ENCODE peak calls at places on chromosomes 2 and 18, in eight cellular contexts. I is esophagus squamous epithelium, X is ovary, C is gastrocnemius medialis, B is Peyer's patch, U is A549, J is lower leg skin, V is IMR-90. R is an unnamed sample.

GRCh38 chr18:58612239-58613055 is 16.4 kb downstream of the ALPK2 start:
- DNase-seq in C (peak), I (no peak), X (no peak), B (no peak), J (peak), U (no peak), V (no peak), R (no peak)

GRCh38 chr2:112614201-112614840 is 29.9 kb downstream of the CHCHD5 start:
- DNase-seq in B (no peak), U (no peak), X (no peak), J (peak), V (no peak), C (no peak), I (no peak), R (peak)

GRCh38 chr2:38947241-38948239 is 57.9 kb downstream of the ARHGEF33 start:
- DNase-seq in C (peak), V (peak), X (peak), I (no peak), J (no peak), B (peak), U (peak), R (peak)

GRCh38 chr2:3101016-3101703 is 276.5 kb downstream of the EIPR1 start:
- DNase-seq in V (no peak), X (no peak), B (no peak), C (no peak), J (no peak), I (no peak), U (no peak), R (no peak)

GRCh38 chr2:68726608-68727367 is 7.8 kb upstream of the ARHGAP25 start:
- DNase-seq in B (peak), U (no peak), X (no peak), I (peak), J (no peak), V (no peak), C (peak), R (peak)

GRCh38 chr18:42339324-42339723 is 384.3 kb downstream of the PIK3C3 start:
- DNase-seq in U (no peak), I (no peak), X (no peak), B (no peak), V (no peak), C (no peak), J (no peak), R (no peak)

GRCh38 chr2:206981089-206981674 is 41.9 kb downstream of the CPO start:
- DNase-seq in C (no peak), V (no peak), U (no peak), B (no peak), X (no peak), I (no peak), J (no peak), R (no peak)

GRCh38 chr2:183868707-183869106 is 729.6 kb upstream of the ZNF804A start:
- DNase-seq in I (no peak), J (no peak), C (no peak), X (no peak), V (no peak), U (no peak), B (no peak), R (no peak)

GRCh38 chr2:46177461-46178089 is 119.6 kb upstream of the EPAS1 start:
- DNase-seq in V (peak), J (no peak), C (no peak), B (no peak), U (no peak), I (no peak), X (no peak), R (no peak)

GRCh38 chr18:13889661-13890060 is 25.7 kb downstream of the MC2R start:
- DNase-seq in I (no peak), B (no peak), J (no peak), X (no peak), U (peak), C (no peak), V (no peak), R (no peak)

GRCh38 chr2:62505649-62506420 is at the start of gene TMEM17:
- DNase-seq in C (peak), J (peak), I (peak), U (peak), V (peak), B (peak), X (peak), R (peak)

GRCh38 chr2:208315081-208315788 is 49.2 kb downstream of the PIKFYVE start:
- DNase-seq in V (peak), C (peak), J (peak), U (peak), I (no peak), X (no peak), B (no peak), R (no peak)
- H3K4me3 ChIP-seq in V (no peak), C (no peak), J (no peak), U (no peak), I (no peak), X (no peak), B (no peak), R (no peak)

DNA sequence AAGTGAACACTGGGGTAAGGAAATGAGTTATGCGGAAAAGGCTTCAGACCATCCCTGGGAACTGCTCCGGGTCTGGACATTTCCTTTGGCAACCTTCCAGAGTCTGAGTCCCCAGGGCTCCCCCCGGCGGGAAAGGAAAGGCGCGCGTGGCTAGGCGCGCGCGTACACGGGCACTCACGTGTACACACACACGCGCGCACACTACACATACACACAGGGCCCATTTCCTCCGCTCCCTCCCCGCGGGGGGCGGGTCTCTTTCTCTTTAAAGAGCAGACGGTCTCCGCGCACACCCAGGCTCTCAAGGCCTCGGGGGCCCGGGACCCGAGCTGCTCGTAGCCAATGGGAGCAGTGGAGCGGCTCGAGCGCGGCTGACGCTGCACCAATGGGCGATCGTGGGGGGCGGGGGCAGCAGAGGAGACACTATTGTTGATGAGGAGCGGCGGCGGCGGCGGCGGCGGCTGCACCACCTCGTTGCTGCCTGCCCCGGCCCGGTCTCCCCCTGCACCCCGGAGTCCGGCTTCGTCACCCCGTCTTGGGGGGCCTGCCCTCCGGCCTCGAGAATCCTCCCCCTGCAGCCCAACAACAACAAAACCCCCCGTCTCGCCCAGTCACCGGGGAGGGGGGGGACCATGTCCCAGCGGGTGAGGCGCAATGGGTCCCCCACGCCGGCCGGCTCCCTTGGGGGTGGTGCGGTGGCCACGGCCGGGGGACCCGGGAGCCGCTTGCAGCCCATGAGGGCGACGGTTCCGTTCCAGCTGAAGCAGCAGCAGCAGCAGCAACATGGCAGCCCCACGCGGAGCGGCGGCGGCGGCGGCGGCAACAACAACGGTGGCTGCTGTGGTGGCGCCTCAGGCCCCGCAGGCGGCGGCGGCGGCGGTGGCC is at the start of gene FAM117B:
- DNase-seq in X (peak), B (peak), U (peak), I (peak), C (peak), J (peak), V (peak), R (peak)
- TF ChIP-seq POLR2A in X (peak), B (peak), U (peak), I (peak), C (peak), J (no peak), V (no peak), R (peak)

DNA sequence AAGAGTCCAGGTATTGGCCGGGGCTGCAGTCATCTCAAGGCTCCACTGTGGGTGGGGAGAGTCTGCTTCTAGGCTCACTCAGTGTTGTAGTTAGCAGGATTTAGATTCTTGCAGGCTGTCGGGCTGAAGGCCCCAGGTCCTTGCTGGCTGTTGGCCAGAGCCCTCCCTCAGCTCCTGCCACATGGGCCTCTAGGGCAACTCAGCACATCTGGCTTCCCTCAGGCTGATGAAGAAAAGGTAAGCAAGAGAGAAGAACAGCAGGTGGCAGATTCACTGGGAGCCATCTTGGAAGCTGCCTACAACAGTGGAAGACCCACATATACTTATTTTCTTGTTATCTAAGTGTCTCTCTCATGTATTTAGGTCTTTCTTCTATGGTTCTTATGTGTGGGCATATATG is 4.3 kb downstream of the MRPS9 start:
- DNase-seq in U (no peak), I (no peak), V (no peak), J (no peak), B (no peak), X (no peak), C (no peak), R (no peak)
- H3K4me3 ChIP-seq in U (no peak), I (no peak), V (no peak), J (no peak), B (no peak), X (no peak), C (no peak), R (no peak)

DNA sequence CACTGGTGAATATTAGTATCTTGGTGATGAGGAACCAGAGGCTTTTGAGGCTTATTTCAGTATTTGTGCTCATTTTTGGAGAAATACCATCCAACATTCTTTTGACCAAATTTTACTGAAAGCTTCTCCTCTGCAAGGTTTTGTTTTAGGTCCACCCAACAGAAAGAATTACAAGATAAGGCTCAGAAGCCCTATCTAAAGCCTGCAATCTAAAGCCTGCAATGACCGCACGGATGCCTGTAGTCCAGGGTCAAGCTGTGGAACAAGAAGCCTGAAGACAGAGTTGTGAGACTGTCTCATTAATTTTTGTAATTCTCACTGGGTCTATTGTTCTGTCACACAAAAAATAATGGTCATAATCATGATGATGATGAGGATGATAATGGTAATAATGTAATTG is 33.3 kb upstream of the NCOA1 start:
- DNase-seq in I (no peak), X (no peak), B (no peak), V (no peak), U (no peak), J (no peak), C (no peak), R (no peak)
- TF ChIP-seq POLR2A in I (no peak), X (no peak), B (no peak), V (no peak), U (no peak), J (no peak), C (no peak), R (no peak)

DNA sequence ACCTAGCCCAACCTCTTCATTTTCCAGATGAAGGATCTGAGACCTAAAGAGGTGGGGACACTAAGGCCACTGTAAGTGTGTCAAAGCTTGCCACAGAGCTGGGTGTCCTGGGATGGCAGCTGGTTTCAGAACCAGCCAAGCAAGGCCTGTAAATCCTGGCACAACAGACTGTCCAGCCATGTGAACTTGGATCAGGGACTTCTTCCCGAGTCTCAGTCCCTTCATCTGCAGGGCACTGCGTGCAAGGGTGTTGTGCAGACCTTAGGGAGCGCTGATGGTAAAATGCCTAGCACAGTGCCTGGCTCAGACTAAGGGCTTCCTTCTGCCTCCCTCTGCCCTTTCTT is 124.8 kb downstream of the INHBB start:
- DNase-seq in J (peak), V (no peak), I (no peak), C (peak), X (no peak), B (no peak), U (no peak), R (no peak)
- H3K4me3 ChIP-seq in J (no peak), V (no peak), I (no peak), C (no peak), X (no peak), B (no peak), U (no peak), R (no peak)

DNA sequence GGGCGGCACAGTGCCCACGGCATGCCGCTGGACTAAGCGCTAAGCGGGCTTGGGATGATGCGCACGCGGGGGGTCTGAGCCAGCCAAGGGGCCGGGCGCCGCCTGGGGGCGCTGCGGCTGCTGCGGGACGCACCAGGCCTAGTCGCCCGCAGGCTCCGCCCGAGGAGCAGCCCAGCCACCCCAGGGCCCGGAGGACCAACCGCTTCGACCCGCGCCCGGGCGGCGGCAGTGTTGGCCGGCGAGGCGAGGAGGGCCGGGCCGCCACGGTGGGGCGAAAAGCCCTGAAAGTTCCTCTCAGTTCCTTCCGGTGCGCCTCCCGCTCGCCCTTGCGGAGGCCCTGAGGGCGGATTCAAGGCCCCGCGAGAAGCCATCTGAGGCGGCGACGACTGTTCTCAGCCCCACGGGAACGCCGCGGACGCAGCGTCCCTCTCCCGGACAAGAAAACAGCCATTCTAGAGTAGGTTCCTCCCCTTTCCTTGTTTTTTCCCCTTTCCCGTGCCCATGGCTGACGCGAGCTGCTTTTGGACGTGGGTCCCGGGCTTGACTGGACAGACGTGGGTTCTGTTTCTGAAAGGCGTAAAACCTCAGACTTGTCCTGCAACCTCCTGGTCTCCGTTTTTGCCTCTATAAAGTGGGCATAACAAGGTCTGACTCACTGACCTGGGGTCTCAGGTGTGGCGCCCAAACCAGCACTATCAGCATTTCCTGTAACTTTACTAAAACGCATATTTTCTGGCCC is at the start of gene ANKAR:
- DNase-seq in I (peak), C (peak), X (peak), U (peak), B (peak), J (peak), V (peak), R (peak)
- TF ChIP-seq POLR2A in I (no peak), C (peak), X (peak), U (peak), B (peak), J (no peak), V (peak), R (no peak)

GRCh38 chr2:150495993-150496627 is 8.6 kb upstream of the RND3 start:
- DNase-seq in I (no peak), B (no peak), J (no peak), C (no peak), V (peak), U (peak), X (no peak), R (no peak)
- H3K4me3 ChIP-seq in I (no peak), B (no peak), J (no peak), C (no peak), V (peak), U (peak), X (no peak), R (no peak)

R was measured in stomach.